ENCODE peak calls at places on chromosomes 2 and 18, in nine cellular contexts. W is osteocyte; V is H54; D is IMR-90; P is mesenteric fat pad; G is activated naive CD4-positive, alpha-beta T cell; S is RWPE1; F is RCC 7860; Z is stimulated activated CD8-positive, alpha-beta memory T cell treated with anti-CD3 and anti-CD28 coated beads, Interleukin-7, amount 100 ng/mL, for 1 hour. T is an unnamed sample.

GRCh38 chr2:153163055-153163454 is 315.5 kb downstream of the RPRM start:
- DNase-seq in F (no peak), D (no peak), V (no peak), S (no peak), G (no peak), W (no peak), Z (no peak), P (no peak), T (no peak)

GRCh38 chr2:216651370-216651881 is 18.2 kb downstream of the IGFBP2 start:
- DNase-seq in G (no peak), F (no peak), S (no peak), D (peak), V (no peak), W (no peak), P (no peak), Z (no peak), T (no peak)

GRCh38 chr18:36296591-36297418 is 708 bp upstream of the FHOD3 start:
- DNase-seq in S (peak), D (peak), P (no peak), V (peak), W (peak), G (no peak), F (peak), Z (no peak), T (no peak)

GRCh38 chr2:223641062-223641461 is 38.9 kb upstream of the SCG2 start:
- DNase-seq in F (no peak), P (no peak), V (no peak), Z (no peak), S (peak), D (peak), W (no peak), G (no peak), T (no peak)

GRCh38 chr2:196979976-196980375 is 53.5 kb upstream of the PGAP1 start:
- DNase-seq in W (no peak), D (no peak), F (no peak), V (no peak), Z (no peak), P (no peak), G (no peak), S (no peak), T (no peak)

GRCh38 chr2:30361751-30362394 is 85.2 kb upstream of the LCLAT1 start:
- DNase-seq in G (no peak), P (no peak), D (no peak), F (peak), Z (no peak), S (no peak), W (no peak), V (no peak), T (no peak)

GRCh38 chr2:218305383-218305782 is 13.1 kb upstream of the TMBIM1 start:
- DNase-seq in D (no peak), W (no peak), V (no peak), S (no peak), P (no peak), F (no peak), G (no peak), Z (no peak), T (no peak)

GRCh38 chr2:140308706-140309105 is 1528.5 kb upstream of the NXPH2 start:
- DNase-seq in S (no peak), W (no peak), P (no peak), V (no peak), Z (no peak), F (no peak), D (no peak), G (no peak), T (no peak)

GRCh38 chr2:19899853-19900525 is 1.8 kb downstream of the TTC32 start:
- DNase-seq in Z (no peak), F (no peak), V (no peak), W (no peak), P (no peak), S (no peak), D (no peak), G (no peak), T (no peak)

GRCh38 chr2:198387677-198388076 is 583.3 kb downstream of the PLCL1 start:
- DNase-seq in D (no peak), F (no peak), G (no peak), V (no peak), Z (no peak), W (no peak), P (no peak), S (no peak), T (no peak)

GRCh38 chr2:152228215-152228614 is 52.7 kb upstream of the STAM2 start:
- DNase-seq in W (no peak), V (no peak), S (no peak), F (no peak), P (no peak), G (no peak), Z (no peak), D (peak), T (no peak)

GRCh38 chr18:48949606-48950535 is 894 bp downstream of the SMAD7 start:
- DNase-seq in W (no peak), P (no peak), F (peak), Z (no peak), G (no peak), S (no peak), D (peak), V (no peak), T (no peak)